ENCODE peak calls at places on chromosomes 16 and 17, in four cellular contexts. P, F, B and O are unnamed samples.

GRCh38 chr16:81526935-81527334 is 82.3 kb downstream of the CMIP start:
- DNase-seq in F (no peak), P (peak), B (no peak), O (no peak)

GRCh38 chr17:76643553-76644148 is at the start of gene ST6GALNAC1:
- DNase-seq in F (no peak), P (peak), B (no peak), O (no peak)

GRCh38 chr16:79653337-79654000 is 52.9 kb upstream of the MAF start:
- DNase-seq in B (no peak), P (no peak), F (no peak), O (no peak)

GRCh38 chr16:11005611-11005975 is 61.2 kb downstream of the CLEC16A start:
- DNase-seq in B (no peak), P (no peak), F (no peak), O (no peak)

GRCh38 chr16:56611281-56611833 is 3.0 kb downstream of the MT2A start:
- DNase-seq in P (no peak), B (peak), F (no peak), O (no peak)

GRCh38 chr16:57987441-57988177 is 12.9 kb downstream of the ZNF319 start:
- DNase-seq in B (no peak), P (no peak), F (no peak), O (no peak)

GRCh38 chr17:67245694-67246397 is 850 bp upstream of the HELZ start:
- DNase-seq in P (peak), F (peak), B (peak), O (no peak)

GRCh38 chr16:62256406-62256805 is 220.2 kb upstream of the CDH8 start:
- DNase-seq in F (no peak), P (no peak), B (no peak), O (no peak)

GRCh38 chr17:44451832-44452231 is 51.4 kb downstream of the GPATCH8 start:
- DNase-seq in B (no peak), F (no peak), P (no peak), O (no peak)

GRCh38 chr16:35750701-35751104 is 2291.3 kb downstream of the TP53TG3F start:
- DNase-seq in P (no peak), F (no peak), B (no peak), O (no peak)

GRCh38 chr17:4543557-4544026 is 11.6 kb downstream of the MYBBP1A start:
- DNase-seq in B (no peak), F (no peak), P (no peak), O (no peak)

GRCh38 chr17:4545217-4545951 is 9.8 kb downstream of the MYBBP1A start:
- DNase-seq in P (no peak), B (no peak), F (no peak), O (no peak)

GRCh38 chr17:4544135-4544651 is 11.0 kb downstream of the MYBBP1A start:
- DNase-seq in B (no peak), P (no peak), F (no peak), O (no peak)

GRCh38 chr17:4542726-4543191 is 12.4 kb downstream of the MYBBP1A start:
- DNase-seq in F (no peak), B (no peak), P (no peak), O (no peak)

GRCh38 chr17:4544656-4545216 is 10.4 kb downstream of the MYBBP1A start:
- DNase-seq in B (no peak), P (no peak), F (no peak), O (no peak)
- TF ChIP-seq SP1 in B (no peak), P (no peak), F (no peak), O (no peak)

GRCh38 chr17:77724876-77725615 is 233.5 kb upstream of the TNRC6C start:
- DNase-seq in F (no peak), B (no peak), P (no peak), O (peak)
- TF ChIP-seq NR2C2 in F (no peak), B (no peak), P (no peak), O (no peak)

DNA sequence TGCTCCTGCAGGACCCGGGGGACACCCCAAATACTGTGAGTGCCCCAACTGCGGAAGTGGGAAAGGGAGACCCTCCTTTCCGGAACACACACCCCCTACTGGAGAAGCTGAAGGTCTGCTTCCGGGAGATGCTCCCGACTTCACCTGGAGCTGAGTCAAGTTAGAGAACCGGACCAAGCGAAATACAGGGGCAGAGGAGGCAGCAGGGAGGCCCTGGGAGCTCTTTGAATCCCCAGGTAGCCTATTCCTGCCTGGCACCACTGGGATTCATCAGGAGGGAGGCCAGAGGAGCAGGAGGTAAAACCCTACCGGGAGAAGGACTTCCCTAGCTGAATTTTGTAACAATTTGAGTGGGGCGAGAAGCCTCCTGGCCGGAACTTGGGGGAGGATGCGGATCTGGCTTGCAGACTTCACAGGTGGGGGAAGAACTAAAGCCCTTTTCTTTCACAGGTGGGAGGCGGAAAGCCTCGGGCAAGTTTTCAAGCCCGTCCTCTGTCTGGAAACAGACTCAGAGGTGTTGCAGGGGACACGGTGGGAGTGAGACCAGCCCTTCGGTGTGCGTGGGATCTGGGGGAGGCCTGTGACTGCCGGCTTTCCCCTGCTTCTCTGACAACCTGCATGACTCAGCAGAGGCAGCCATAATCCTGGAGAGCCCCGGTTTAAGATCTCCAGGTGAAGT is 22.4 kb upstream of the TEKT1 start:
- DNase-seq in F (peak), P (no peak), B (peak), O (no peak)
- TF ChIP-seq ATF3 in F (no peak), P (no peak), B (no peak), O (no peak)

GRCh38 chr17:71793550-71793949 is 327.3 kb upstream of the SOX9 start:
- DNase-seq in P (no peak), B (no peak), F (no peak), O (no peak)

GRCh38 chr17:71791311-71791710 is 329.5 kb upstream of the SOX9 start:
- DNase-seq in F (no peak), P (no peak), B (no peak), O (no peak)

GRCh38 chr17:71790791-71791190 is 330.0 kb upstream of the SOX9 start:
- DNase-seq in B (no peak), F (no peak), P (no peak), O (no peak)

GRCh38 chr17:71792966-71793365 is 327.9 kb upstream of the SOX9 start:
- DNase-seq in B (no peak), F (no peak), P (no peak), O (no peak)
- TF ChIP-seq SP1 in B (no peak), F (no peak), P (no peak), O (no peak)

GRCh38 chr16:25005445-25006306 is 9.5 kb downstream of the ARHGAP17 start:
- DNase-seq in P (no peak), F (no peak), B (no peak), O (no peak)
- TF ChIP-seq NR2C2 in P (no peak), F (no peak), B (no peak), O (no peak)

DNA sequence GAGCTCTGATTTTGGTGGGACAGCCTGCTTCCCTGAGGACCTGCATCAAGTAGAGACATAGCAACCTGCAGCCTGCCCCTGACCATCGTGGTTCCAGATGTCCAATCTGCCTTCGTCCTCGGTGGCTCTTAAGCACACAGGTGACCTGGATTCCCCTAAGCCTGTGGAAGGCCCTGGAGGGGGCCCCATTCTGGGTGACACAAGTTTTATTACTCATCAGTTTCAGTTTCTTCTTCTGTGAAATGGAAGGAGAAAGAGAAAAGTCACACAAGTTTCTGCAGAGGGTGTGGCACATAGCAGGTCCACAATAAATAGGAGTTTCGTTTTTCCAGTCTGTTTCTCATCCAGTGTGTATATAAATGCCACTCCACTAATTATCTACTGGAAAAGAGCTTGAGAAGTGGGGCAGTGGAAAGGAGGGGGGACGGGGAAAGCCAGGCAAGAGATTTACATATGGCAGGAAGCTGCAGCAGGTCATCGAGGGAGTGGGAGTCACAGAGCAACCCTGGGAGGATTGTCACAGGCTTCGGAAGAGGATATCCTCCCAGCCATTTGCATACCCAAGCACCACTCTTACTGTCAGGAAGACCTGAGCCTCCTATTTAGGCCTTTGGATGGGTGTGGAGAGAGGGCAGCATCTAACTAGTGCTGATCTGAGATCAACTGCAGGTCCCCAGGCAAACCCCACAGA is 10.0 kb upstream of the NOS2 start:
- DNase-seq in F (no peak), P (no peak), B (no peak), O (peak)
- TF ChIP-seq ATF3 in F (no peak), P (no peak), B (no peak), O (peak)

DNA sequence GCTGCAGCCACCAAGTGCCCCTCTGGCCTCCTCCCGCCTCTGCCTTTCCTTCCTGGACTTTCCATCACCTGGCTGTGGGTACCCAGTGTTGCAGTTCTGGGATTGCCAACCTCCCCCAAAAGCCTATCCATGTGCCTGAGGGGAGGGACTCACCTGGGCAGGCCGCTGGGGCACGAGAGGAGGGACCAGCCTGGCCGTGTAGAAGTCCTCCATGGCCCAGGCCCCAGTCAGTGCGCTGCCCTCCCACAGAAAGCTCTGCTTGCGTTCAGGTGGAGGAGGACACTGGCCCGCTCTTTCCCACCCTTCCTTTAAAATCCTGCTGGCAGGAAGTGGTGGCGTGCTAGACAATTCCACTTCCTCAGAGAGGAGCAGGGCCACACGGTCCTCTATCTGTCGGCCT is 14.2 kb downstream of the SLX4 start:
- DNase-seq in F (no peak), B (no peak), P (no peak), O (no peak)
- TF ChIP-seq SP1 in F (no peak), B (no peak), P (no peak), O (no peak)

DNA sequence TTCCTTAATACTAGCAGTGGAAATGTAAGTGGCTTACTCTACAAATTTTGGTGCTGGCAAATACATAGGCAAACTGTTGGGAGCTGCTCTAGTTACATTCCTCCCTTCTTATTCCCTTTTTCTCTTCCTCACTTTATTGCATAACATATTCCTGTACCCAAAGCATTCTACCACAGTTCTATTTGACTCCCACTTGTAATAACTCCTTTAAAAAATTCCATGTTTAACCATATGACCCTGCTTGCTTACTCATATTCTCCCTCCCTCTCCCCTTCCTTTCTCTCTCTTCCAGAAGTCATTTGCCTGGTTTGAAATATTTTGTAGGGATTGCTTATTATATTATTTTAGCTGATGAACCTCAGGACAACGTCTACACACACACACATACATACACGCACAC is 22.7 kb downstream of the NQO1 start:
- DNase-seq in F (no peak), P (no peak), B (no peak), O (no peak)
- TF ChIP-seq NR2C2 in F (no peak), P (no peak), B (no peak), O (no peak)